ENCODE peak calls at places on chromosomes 5 and 9, in six cellular contexts. C, J, Q, O, Z and W are unnamed samples.
A peak's percentile ranks its signal among the peaks of the same experiment; 100 is the strongest.

GRCh38 chr9:89006308-89006707 is 15.0 kb downstream of the S1PR3 start:
- DNase-seq in Q (no peak), C (peak; percentile 44), O (no peak), Z (no peak), J (no peak), W (no peak)

GRCh38 chr9:4290427-4290837 is 9.4 kb downstream of the GLIS3 start:
- DNase-seq in J (no peak), Z (no peak), C (no peak), Q (no peak), O (no peak), W (no peak)

GRCh38 chr9:12737871-12738270 is 36.9 kb upstream of the LURAP1L start:
- DNase-seq in C (no peak), Z (no peak), J (no peak), Q (no peak), O (no peak), W (no peak)

GRCh38 chr9:101271102-101271501 is 113.7 kb downstream of the BAAT start:
- DNase-seq in O (no peak), C (no peak), Q (no peak), J (no peak), Z (no peak), W (no peak)

GRCh38 chr5:142115937-142116614 is 7.5 kb downstream of the NDFIP1 start:
- DNase-seq in J (peak; percentile 61), Q (no peak), Z (no peak), C (no peak), O (peak; percentile 15), W (no peak)

GRCh38 chr5:122183098-122183794 is 53.9 kb downstream of the ZNF474 start:
- DNase-seq in C (no peak), Q (no peak), J (peak; percentile 91), Z (no peak), O (no peak), W (no peak)

GRCh38 chr5:59158165-59158564 is 575.3 kb downstream of the RAB3C start:
- DNase-seq in O (no peak), J (no peak), Z (no peak), C (no peak), Q (no peak), W (no peak)

GRCh38 chr9:100587375-100587774 is 9.5 kb downstream of the CAVIN4 start:
- DNase-seq in J (peak; percentile 86), Z (no peak), Q (no peak), O (no peak), C (no peak), W (no peak)

GRCh38 chr5:131379723-131380122 is 115.9 kb downstream of the CDC42SE2 start:
- DNase-seq in C (no peak), Q (no peak), O (peak; percentile 25), J (peak; percentile 83), Z (peak; percentile 72), W (no peak)

GRCh38 chr5:137733922-137734695 is 1.8 kb downstream of the KLHL3 start:
- DNase-seq in Z (no peak), J (no peak), O (no peak), C (no peak), Q (no peak), W (no peak)

GRCh38 chr9:84573098-84573497 is 96.4 kb upstream of the NTRK2 start:
- DNase-seq in Q (no peak), Z (no peak), O (no peak), C (no peak), J (no peak), W (no peak)

GRCh38 chr5:5017827-5018559 is 122.1 kb upstream of the ADAMTS16 start:
- DNase-seq in J (peak; percentile 89), Z (no peak), C (no peak), O (no peak), Q (no peak), W (no peak)

GRCh38 chr5:38330207-38330606 is 71.8 kb downstream of the EGFLAM start:
- DNase-seq in J (peak; percentile 50), Q (no peak), C (no peak), O (no peak), Z (no peak), W (no peak)

GRCh38 chr9:98291775-98292174 is 36.3 kb upstream of the TBC1D2 start:
- DNase-seq in Z (no peak), O (no peak), Q (no peak), J (no peak), C (no peak), W (no peak)

GRCh38 chr9:70935856-70936255 is 185.6 kb downstream of the TRPM3 start:
- DNase-seq in C (no peak), O (no peak), Z (no peak), Q (peak; percentile 55), J (peak; percentile 56), W (no peak)

DNA sequence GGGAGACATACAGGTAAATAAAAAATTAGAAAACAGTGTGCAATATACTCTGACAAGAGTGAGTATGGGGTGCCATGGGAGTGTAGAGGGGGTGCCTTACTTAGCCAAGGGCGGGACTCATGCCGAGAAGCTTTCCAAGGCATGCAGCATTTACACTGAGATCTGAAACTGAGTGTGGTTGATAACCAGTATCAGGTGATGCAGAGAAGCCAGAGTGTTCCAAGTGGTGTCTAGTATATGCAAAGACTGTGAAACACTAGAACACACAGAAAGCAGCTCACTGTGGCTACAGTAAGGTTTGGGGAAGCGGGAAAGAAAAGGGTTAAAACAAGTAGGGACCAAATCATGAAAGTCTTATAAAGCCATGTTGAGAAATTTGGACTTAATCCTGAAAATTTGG is 30.5 kb upstream of the ERBIN start:
- DNase-seq in Q (no peak), Z (no peak), J (no peak), C (no peak), O (no peak), W (no peak)
- TF ChIP-seq CTCF in Q (no peak), Z (no peak), J (no peak), C (no peak), O (no peak), W (no peak)

DNA sequence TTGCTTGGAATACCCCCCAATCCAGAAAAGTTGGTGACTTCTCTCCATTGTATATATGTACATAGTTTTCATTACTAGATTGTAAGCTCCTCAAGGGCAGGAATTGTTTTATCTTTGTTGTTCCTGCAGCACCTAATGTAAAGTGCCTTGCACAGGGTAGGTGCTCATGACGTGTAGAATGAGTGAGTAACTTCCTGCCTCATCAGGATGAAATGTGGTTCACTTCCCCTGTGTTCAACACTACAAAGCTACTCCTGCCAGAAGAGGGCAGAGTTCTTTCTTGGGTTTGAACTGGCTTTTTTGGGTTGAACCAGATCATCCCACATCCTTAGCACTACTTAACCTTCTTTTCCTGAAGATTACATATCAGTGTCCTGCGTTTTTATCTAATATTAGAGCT is 23.9 kb downstream of the GTF3C4 start:
- DNase-seq in O (no peak), Q (no peak), Z (peak; percentile 23), J (peak; percentile 24), C (no peak), W (no peak)
- TF ChIP-seq CTCF in O (peak; percentile 19), Q (no peak), Z (peak; percentile 64), J (no peak), C (peak; percentile 12), W (no peak)

GRCh38 chr5:172659909-172660628 is 19.0 kb downstream of the NEURL1B start:
- DNase-seq in C (peak; percentile 75), O (peak; percentile 52), Q (peak; percentile 59), Z (peak; percentile 6), J (peak; percentile 91), W (peak; percentile 90)
- TF ChIP-seq CTCF in C (no peak), O (no peak), Q (no peak), Z (no peak), J (no peak), W (no peak)

GRCh38 chr5:148374693-148375360 is 8.9 kb upstream of the FBXO38 start:
- DNase-seq in Z (peak; percentile 41), Q (no peak), C (peak; percentile 31), J (peak; percentile 48), O (no peak), W (peak; percentile 19)
- TF ChIP-seq CTCF in Z (peak; percentile 82), Q (peak; percentile 83), C (peak; percentile 66), J (peak; percentile 93), O (peak; percentile 83), W (peak; percentile 71)

GRCh38 chr5:140631063-140631462 is 1.9 kb downstream of the CD14 start:
- DNase-seq in C (no peak), Z (no peak), J (no peak), O (no peak), Q (no peak), W (no peak)

GRCh38 chr5:140631831-140632365 is 1.1 kb downstream of the CD14 start:
- DNase-seq in Q (no peak), O (no peak), J (no peak), Z (no peak), C (no peak), W (no peak)

GRCh38 chr5:140634103-140634502 is 1.1 kb upstream of the CD14 start:
- DNase-seq in Z (no peak), C (no peak), J (no peak), O (no peak), Q (no peak), W (no peak)

GRCh38 chr5:140632366-140633080 is 452 bp downstream of the CD14 start:
- DNase-seq in J (peak; percentile 65), O (no peak), C (no peak), Q (no peak), Z (no peak), W (no peak)

GRCh38 chr5:140633081-140633471 is at the start of gene CD14:
- DNase-seq in Z (no peak), C (no peak), Q (no peak), O (no peak), J (no peak), W (no peak)
- TF ChIP-seq CTCF in Z (no peak), C (no peak), Q (no peak), O (no peak), J (no peak), W (no peak)

DNA sequence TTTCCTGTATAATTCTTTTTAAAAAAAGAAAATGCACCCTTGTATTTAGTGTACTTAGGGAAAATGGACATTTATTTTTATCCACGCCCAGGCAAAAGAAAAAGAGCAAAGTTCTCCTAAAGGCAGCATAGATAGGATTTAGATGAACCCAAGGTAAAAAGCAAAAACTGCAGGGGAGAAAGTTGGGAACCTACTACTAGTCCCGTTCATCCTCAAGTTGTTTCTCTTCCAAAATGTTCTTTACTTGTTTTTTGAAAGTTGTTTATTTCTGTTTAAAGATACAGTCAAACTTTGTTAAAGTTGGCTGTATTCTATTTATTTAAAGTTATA is 9.8 kb downstream of the RUSC2 start:
- DNase-seq in Z (no peak), C (no peak), J (no peak), Q (no peak), O (no peak), W (no peak)
- TF ChIP-seq CTCF in Z (no peak), C (no peak), J (no peak), Q (no peak), O (no peak), W (no peak)

DNA sequence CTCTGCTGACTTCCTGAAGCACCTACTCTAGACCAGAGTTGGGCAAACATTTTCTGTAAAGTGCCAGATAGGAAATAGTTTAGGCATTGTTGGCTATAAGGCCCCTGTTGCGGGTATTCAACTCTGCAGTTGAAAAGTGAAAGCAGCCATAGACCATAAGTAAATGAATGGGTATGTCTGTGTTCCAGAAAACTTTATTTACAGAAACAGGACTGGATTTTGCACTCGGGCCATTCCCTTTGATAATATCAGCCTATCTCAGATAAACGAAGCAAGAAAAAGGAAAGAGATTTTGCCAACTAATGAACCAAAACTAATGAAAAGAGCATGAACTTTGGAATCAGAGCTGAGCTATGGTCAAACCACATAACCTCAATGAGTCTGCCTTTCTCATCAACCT is 184.4 kb downstream of the SAXO1 start:
- DNase-seq in Q (no peak), J (no peak), Z (no peak), O (no peak), C (no peak), W (no peak)
- TF ChIP-seq CTCF in Q (no peak), J (no peak), Z (no peak), O (no peak), C (no peak), W (no peak)

GRCh38 chr5:151051066-151051930 is 29.5 kb downstream of the TNIP1 start:
- DNase-seq in Z (peak; percentile 87), O (peak; percentile 49), C (peak; percentile 86), Q (no peak), J (peak; percentile 64), W (peak; percentile 88)
- TF ChIP-seq CTCF in Z (peak; percentile 97), O (peak; percentile 89), C (peak; percentile 92), Q (peak; percentile 85), J (peak; percentile 97), W (peak; percentile 76)